ENCODE peak calls at places on chromosomes 16 and 17, in five cellular contexts. F, Q, P, Z and E are unnamed samples.

GRCh38 chr17:49994085-49995054 is 654 bp downstream of the DLX3 start:
- DNase-seq in F (no peak), Q (no peak), P (peak), Z (no peak), E (peak)

GRCh38 chr17:70168979-70169706 is at the start of gene KCNJ2:
- DNase-seq in F (peak), Q (peak), P (peak), Z (peak), E (peak)

GRCh38 chr16:71846443-71846842 is 667 bp downstream of the ATXN1L start:
- DNase-seq in F (no peak), Q (peak), P (peak), Z (no peak), E (no peak)

GRCh38 chr16:69871708-69872107 is 79.4 kb upstream of the CLEC18A start:
- DNase-seq in F (no peak), Q (no peak), P (no peak), Z (no peak), E (no peak)

GRCh38 chr17:2853111-2853721 is 57.0 kb downstream of the RAP1GAP2 start:
- DNase-seq in F (peak), Q (peak), P (peak), Z (no peak), E (no peak)

GRCh38 chr17:9371019-9371418 is 204.6 kb downstream of the STX8 start:
- DNase-seq in F (no peak), Q (peak), P (no peak), Z (no peak), E (no peak)

GRCh38 chr16:62363451-62363850 is 327.2 kb upstream of the CDH8 start:
- DNase-seq in F (no peak), Q (no peak), P (peak), Z (no peak), E (no peak)

GRCh38 chr17:2035549-2036490 is 5.9 kb downstream of the DPH1 start:
- DNase-seq in F (no peak), Q (no peak), P (no peak), Z (no peak), E (no peak)

GRCh38 chr17:3681057-3681456 is 12.4 kb downstream of the EMC6 start:
- DNase-seq in F (no peak), Q (no peak), P (no peak), Z (no peak), E (no peak)

GRCh38 chr16:4244254-4244812 is 2.5 kb upstream of the SRL start:
- DNase-seq in F (no peak), Q (no peak), P (no peak), Z (no peak), E (no peak)

GRCh38 chr17:57256708-57257112 is 387 bp downstream of the MSI2 start:
- DNase-seq in F (no peak), Q (no peak), P (no peak), Z (peak), E (no peak)

GRCh38 chr16:85187447-85187846 is 75.2 kb upstream of the CIBAR2 start:
- DNase-seq in F (no peak), Q (no peak), P (no peak), Z (no peak), E (no peak)

GRCh38 chr17:49230636-49231562 is at the start of gene PHOSPHO1:
- DNase-seq in F (no peak), Q (peak), P (peak), Z (peak), E (no peak)

GRCh38 chr16:31149894-31150890 is at the start of gene PRSS36:
- DNase-seq in F (no peak), Q (no peak), P (peak), Z (no peak), E (no peak)

GRCh38 chr17:57372156-57372555 is 115.8 kb downstream of the MSI2 start:
- DNase-seq in F (no peak), Q (peak), P (no peak), Z (no peak), E (no peak)

GRCh38 chr17:16486373-16487250 is 5.4 kb downstream of the LRRC75A start:
- DNase-seq in F (peak), Q (peak), P (peak), Z (no peak), E (no peak)

GRCh38 chr17:4066210-4066609 is 76.6 kb downstream of the ZZEF1 start:
- DNase-seq in F (no peak), Q (no peak), P (no peak), Z (no peak), E (no peak)

GRCh38 chr17:57338257-57338919 is 82.1 kb downstream of the MSI2 start:
- DNase-seq in F (no peak), Q (no peak), P (no peak), Z (peak), E (no peak)

GRCh38 chr16:56258508-56259424 is 67.5 kb downstream of the GNAO1 start:
- DNase-seq in F (no peak), Q (no peak), P (no peak), Z (no peak), E (no peak)

GRCh38 chr16:49664221-49665215 is 191.4 kb downstream of the ZNF423 start:
- DNase-seq in F (no peak), Q (no peak), P (peak), Z (no peak), E (no peak)

GRCh38 chr16:55046513-55046912 is 115.8 kb downstream of the IRX5 start:
- DNase-seq in F (no peak), Q (no peak), P (no peak), Z (no peak), E (peak)

DNA sequence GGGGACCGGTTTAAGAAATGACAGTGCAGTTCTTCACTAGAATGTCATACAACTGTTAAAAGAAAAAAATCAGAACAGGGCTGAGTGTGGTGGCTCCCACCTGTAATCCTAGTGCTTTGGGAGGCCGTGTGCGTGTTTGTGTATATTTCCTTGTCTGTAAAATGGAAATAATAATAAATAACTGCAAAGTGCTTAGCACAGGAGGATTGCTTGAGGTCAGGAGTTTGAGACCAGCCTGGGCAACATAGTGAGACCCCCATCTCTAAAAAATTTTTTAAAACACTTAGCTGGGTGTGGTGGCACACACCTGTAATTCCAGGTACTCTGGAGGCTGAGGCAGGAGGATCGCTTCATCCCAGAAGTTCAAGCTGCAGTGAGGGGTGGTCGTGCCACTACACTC is 2.5 kb downstream of the ACSM3 start:
- DNase-seq in F (no peak), Q (no peak), P (no peak), Z (no peak), E (no peak)
- H3K27ac ChIP-seq in F (no peak), Q (no peak), P (no peak), Z (no peak), E (no peak)

GRCh38 chr17:66171172-66171571 is 20.8 kb downstream of the CEP112 start:
- DNase-seq in F (no peak), Q (no peak), P (no peak), Z (no peak), E (no peak)
- H3K27ac ChIP-seq in F (no peak), Q (no peak), P (no peak), Z (no peak), E (no peak)

DNA sequence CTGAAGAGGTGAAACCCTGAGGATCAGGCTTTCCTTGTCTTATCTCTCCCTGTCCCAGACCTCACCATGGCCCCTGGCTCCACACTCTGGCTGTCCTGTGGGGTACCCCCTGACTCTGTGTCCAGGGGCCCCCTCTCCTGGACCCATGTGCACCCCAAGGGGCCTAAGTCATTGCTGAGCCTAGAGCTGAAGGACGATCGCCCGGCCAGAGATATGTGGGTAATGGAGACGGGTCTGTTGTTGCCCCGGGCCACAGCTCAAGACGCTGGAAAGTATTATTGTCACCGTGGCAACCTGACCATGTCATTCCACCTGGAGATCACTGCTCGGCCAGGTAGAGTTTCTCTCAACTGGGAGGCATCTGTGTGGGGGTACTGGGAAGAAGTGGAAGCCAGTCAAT is 1.4 kb downstream of the CD19 start:
- DNase-seq in F (no peak), Q (no peak), P (no peak), Z (no peak), E (no peak)
- H3K27ac ChIP-seq in F (no peak), Q (no peak), P (no peak), Z (no peak), E (no peak)

DNA sequence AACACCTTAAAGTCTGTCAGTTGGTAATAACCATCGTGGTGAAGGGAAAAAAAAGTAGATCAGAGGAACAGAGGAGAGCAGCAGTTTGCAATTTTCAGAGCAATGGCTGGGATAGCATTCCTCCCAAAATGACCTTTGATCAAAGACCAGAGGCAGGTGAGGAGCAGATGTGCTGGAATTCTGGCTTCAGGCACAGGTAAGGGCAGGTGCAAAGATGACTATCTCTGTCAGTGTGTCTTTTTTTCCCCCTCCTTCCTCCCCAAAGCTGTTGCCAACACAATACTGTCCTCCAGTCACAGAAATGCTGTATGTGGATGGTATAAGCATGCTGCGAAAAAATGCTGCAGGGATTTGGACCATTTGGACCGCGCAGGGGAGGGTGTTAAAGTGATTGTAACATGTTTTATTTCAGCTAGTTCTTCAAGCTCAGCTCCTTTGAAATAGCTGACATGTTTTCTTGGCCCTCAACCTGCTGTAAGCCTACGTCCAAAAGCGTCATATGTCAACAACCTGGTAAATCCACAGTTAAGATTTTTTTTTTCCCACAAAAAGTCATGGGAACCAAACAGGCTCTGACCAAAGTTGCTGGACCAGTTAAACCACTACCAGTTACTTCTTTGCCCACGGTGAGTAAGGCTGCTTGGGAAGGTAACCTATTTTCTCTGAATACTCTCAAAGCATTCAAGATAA is 166.5 kb downstream of the XYLT1 start:
- DNase-seq in F (no peak), Q (no peak), P (no peak), Z (no peak), E (no peak)
- H3K27ac ChIP-seq in F (peak), Q (no peak), P (no peak), Z (no peak), E (peak)

GRCh38 chr17:14011740-14012405 is 57.4 kb upstream of the COX10 start:
- DNase-seq in F (no peak), Q (no peak), P (no peak), Z (no peak), E (no peak)
- H3K27ac ChIP-seq in F (no peak), Q (no peak), P (no peak), Z (no peak), E (no peak)

DNA sequence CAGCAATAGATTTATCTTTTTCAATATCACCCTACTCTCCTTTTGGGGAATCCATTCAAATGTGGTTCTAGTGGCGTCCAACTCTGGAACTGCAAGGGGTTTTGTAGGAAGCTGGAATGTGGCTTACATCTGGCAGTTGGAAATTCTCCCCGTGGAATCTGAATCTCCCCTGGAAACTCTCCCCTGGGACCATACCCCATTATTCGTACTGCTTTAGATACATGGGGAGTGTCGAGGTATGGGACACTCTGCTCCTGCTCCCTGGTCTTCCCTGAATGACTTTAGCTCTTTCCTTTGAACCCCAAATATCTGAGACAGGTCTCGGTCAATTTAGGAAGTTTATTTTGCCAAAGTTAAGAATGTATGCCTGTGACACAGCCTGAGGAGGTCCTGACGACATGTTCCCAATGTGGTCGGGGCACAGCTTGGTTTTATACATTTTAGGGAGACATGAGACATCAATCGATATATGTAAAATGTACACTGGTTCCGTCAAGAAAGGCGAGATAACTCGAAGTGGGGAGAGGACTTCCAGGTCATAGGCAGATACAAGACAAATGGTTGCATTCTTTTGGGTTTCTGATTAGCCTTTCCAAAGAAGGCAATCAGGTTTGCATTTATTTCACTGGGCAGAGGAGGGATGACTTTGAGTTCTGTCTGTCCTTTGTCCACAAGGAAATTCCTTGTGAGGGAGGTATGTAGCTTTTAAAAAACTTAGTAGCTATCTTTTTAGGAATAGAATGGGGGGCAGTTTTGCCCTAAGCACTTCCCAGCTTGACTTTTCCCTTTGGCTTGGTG is 89.1 kb upstream of the CORO6 start:
- DNase-seq in F (no peak), Q (no peak), P (peak), Z (no peak), E (no peak)
- H3K27ac ChIP-seq in F (no peak), Q (no peak), P (peak), Z (no peak), E (peak)

GRCh38 chr16:787978-788398 is at the start of gene RPUSD1:
- DNase-seq in F (no peak), Q (no peak), P (no peak), Z (peak), E (no peak)

GRCh38 chr16:790086-790485 is 1.7 kb downstream of the CHTF18 start:
- DNase-seq in F (no peak), Q (no peak), P (no peak), Z (no peak), E (no peak)

GRCh38 chr16:787261-787966 is 767 bp downstream of the RPUSD1 start:
- DNase-seq in F (no peak), Q (no peak), P (no peak), Z (no peak), E (no peak)

GRCh38 chr16:789451-789850 is 1.0 kb downstream of the CHTF18 start:
- DNase-seq in F (no peak), Q (no peak), P (no peak), Z (no peak), E (no peak)

DNA sequence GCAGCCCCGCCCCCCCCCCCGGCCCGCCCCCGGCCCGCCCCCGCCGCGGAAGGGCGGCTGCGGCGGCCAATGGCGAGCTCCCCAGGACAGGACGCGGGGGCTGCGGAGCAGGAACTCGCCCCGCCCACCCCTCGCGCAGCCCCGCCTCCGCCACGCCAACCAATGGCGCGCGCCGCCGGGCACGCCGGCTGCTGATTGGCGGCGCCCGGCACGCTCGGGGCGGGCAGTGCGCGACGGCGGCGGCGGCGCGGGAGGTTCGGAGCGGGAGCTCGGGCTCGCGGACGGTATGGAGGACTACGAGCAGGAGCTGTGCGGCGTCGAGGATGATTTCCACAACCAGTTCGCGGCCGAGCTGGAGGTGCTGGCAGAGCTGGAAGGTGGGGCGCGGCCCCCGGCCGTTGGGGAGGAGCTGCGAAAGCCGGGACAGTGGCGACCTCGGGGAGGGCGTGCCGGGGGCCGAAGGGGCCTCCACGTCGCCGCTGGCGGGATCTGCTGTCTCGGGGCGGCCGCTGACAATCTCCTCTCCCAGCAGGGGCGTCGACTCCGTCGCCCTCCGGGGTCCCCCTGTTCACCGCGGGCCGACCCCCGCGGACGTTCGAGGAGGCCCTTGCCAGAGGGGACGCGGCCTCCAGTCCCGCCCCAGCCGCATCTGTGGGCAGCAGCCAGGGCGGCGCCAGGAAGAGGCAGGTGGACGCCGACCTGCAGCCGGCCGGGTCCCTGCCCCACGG is at the start of gene CHTF18:
- DNase-seq in F (peak), Q (peak), P (peak), Z (peak), E (peak)
- H3K27ac ChIP-seq in F (no peak), Q (peak), P (no peak), Z (peak), E (peak)